ENCODE peak calls at places on chromosomes 2 and 18, in nine cellular contexts. W is NCI-H2029 treated with DMSO at 0.1 percent for 48 hours; I is ovary; J is activated CD4-positive, alpha-beta T cell treated with anti-CD3 and anti-CD28 coated beads for 36 hours; Z is stimulated activated CD4-positive, alpha-beta T cell treated with anti-CD3 and anti-CD28 coated beads, Interleukin-4, amount 100 ng/mL, for 4 hours; V is activated CD8-positive, alpha-beta T cell treated with anti-CD3 and anti-CD28 coated beads, Interleukin-2, amount 10 ng/mL, durations not matched to agents 7 days and 5 days; R is HTR-8/SVneo; P is activated effector memory CD4-positive, alpha-beta T cell treated with anti-CD3 and anti-CD28 coated beads, Interleukin-2, amount 50 U/mL, for 16 hours; B is dorsolateral prefrontal cortex. Q is an unnamed sample.

GRCh38 chr18:56565596-56566355 is 72.6 kb downstream of the TXNL1 start:
- DNase-seq in B (no peak), I (no peak), W (no peak), J (no peak), R (no peak), Z (no peak), V (no peak), P (no peak), Q (no peak)

GRCh38 chr2:54983345-54984235 is 66.7 kb downstream of the RTN4 start:
- DNase-seq in I (no peak), W (no peak), J (no peak), V (no peak), Z (no peak), P (no peak), B (no peak), R (no peak), Q (no peak)

GRCh38 chr18:5534845-5535244 is 9.0 kb downstream of the EPB41L3 start:
- DNase-seq in W (no peak), P (no peak), R (no peak), J (peak), B (no peak), V (no peak), Z (no peak), I (no peak), Q (no peak)

GRCh38 chr2:42108852-42109251 is 60.3 kb upstream of the EML4 start:
- DNase-seq in W (no peak), I (no peak), R (no peak), P (no peak), B (no peak), Z (no peak), J (no peak), V (no peak), Q (no peak)

GRCh38 chr2:49656853-49657252 is 502.5 kb upstream of the FSHR start:
- DNase-seq in W (no peak), I (no peak), P (no peak), V (no peak), B (no peak), Z (no peak), R (no peak), J (no peak), Q (no peak)

GRCh38 chr2:112949456-112949855 is 28.4 kb upstream of the IL36G start:
- DNase-seq in P (no peak), R (no peak), Z (no peak), B (no peak), J (no peak), V (no peak), W (no peak), I (no peak), Q (no peak)

GRCh38 chr2:200377774-200378336 is 71.4 kb downstream of the SPATS2L start:
- DNase-seq in R (no peak), V (no peak), Z (no peak), J (peak), P (no peak), W (no peak), I (no peak), B (no peak), Q (no peak)

GRCh38 chr2:220956429-220956828 is 615.7 kb downstream of the EPHA4 start:
- DNase-seq in B (no peak), V (no peak), R (no peak), P (no peak), J (no peak), I (no peak), Z (no peak), W (no peak), Q (no peak)

GRCh38 chr18:78607221-78607620 is 372.4 kb upstream of the SALL3 start:
- DNase-seq in W (no peak), V (no peak), I (no peak), J (no peak), R (no peak), Z (no peak), P (no peak), B (no peak), Q (no peak)

GRCh38 chr2:69300650-69301049 is 86.4 kb downstream of the GFPT1 start:
- DNase-seq in Z (no peak), V (no peak), I (no peak), J (no peak), R (no peak), P (no peak), W (no peak), B (no peak), Q (no peak)

GRCh38 chr2:26185304-26185928 is 12.5 kb downstream of the GAREM2 start:
- DNase-seq in V (no peak), Z (no peak), W (no peak), R (no peak), P (no peak), J (no peak), B (no peak), I (no peak), Q (no peak)

GRCh38 chr2:15721411-15722094 is 129.9 kb downstream of the DDX1 start:
- DNase-seq in R (no peak), V (no peak), I (no peak), B (no peak), P (no peak), Z (no peak), J (no peak), W (no peak), Q (no peak)

GRCh38 chr2:1758112-1758630 is 13.9 kb upstream of the PXDN start:
- DNase-seq in B (peak), W (no peak), R (no peak), Z (no peak), J (no peak), I (no peak), V (no peak), P (no peak), Q (no peak)

GRCh38 chr2:30425326-30425725 is 21.7 kb upstream of the LCLAT1 start:
- DNase-seq in Z (no peak), W (no peak), P (no peak), R (no peak), J (no peak), I (no peak), B (no peak), V (no peak), Q (no peak)

GRCh38 chr2:29390131-29390530 is 274.9 kb downstream of the CLIP4 start:
- DNase-seq in R (no peak), P (no peak), Z (no peak), B (no peak), W (no peak), I (no peak), J (no peak), V (no peak), Q (no peak)

GRCh38 chr18:1846640-1847039 is 724.7 kb downstream of the METTL4 start:
- DNase-seq in B (no peak), R (no peak), W (no peak), J (no peak), V (no peak), Z (no peak), P (no peak), I (no peak), Q (no peak)

GRCh38 chr2:173232956-173233744 is 121.5 kb upstream of the CDCA7 start:
- DNase-seq in V (no peak), W (no peak), I (no peak), J (no peak), R (no peak), B (no peak), Z (no peak), P (no peak), Q (no peak)

GRCh38 chr18:37222383-37223378 is 342.9 kb downstream of the CELF4 start:
- DNase-seq in R (no peak), P (no peak), J (no peak), I (no peak), B (no peak), W (no peak), Z (no peak), V (no peak), Q (no peak)

GRCh38 chr2:150472122-150472899 is 15.2 kb downstream of the RND3 start:
- DNase-seq in B (no peak), V (no peak), W (no peak), I (no peak), P (no peak), Z (no peak), J (no peak), R (no peak), Q (peak)

GRCh38 chr2:16639431-16639830 is 26.2 kb downstream of the CYRIA start:
- DNase-seq in V (no peak), I (no peak), Z (no peak), B (no peak), W (no peak), J (no peak), P (no peak), R (no peak), Q (no peak)

GRCh38 chr18:13612111-13612997 is 114.0 kb downstream of the FAM210A start:
- DNase-seq in I (no peak), P (peak), J (peak), B (peak), W (no peak), Z (peak), V (peak), R (no peak), Q (peak)

GRCh38 chr18:67783215-67783946 is 266.9 kb upstream of the DSEL start:
- DNase-seq in R (peak), Z (no peak), P (no peak), V (no peak), B (no peak), I (no peak), J (no peak), W (no peak), Q (no peak)

GRCh38 chr2:98828793-98829371 is 98.0 kb upstream of the MGAT4A start:
- DNase-seq in Z (no peak), P (no peak), I (no peak), J (no peak), R (no peak), V (no peak), W (no peak), B (no peak), Q (peak)

GRCh38 chr18:12304351-12305210 is 3.5 kb upstream of the TUBB6 start:
- DNase-seq in J (no peak), V (no peak), P (peak), R (no peak), Z (no peak), B (no peak), W (peak), I (no peak), Q (no peak)

GRCh38 chr2:231541605-231542509 is 11.6 kb upstream of the NMUR1 start:
- DNase-seq in R (no peak), B (no peak), P (no peak), Z (no peak), W (no peak), I (no peak), J (peak), V (no peak), Q (no peak)

GRCh38 chr2:86445436-86445835 is 4.3 kb downstream of the KDM3A start:
- DNase-seq in B (no peak), J (no peak), Z (no peak), W (no peak), R (no peak), I (no peak), V (no peak), P (no peak), Q (no peak)

GRCh38 chr2:3543023-3543683 is 15.0 kb downstream of the RNASEH1 start:
- DNase-seq in R (no peak), P (no peak), V (no peak), W (no peak), J (no peak), I (no peak), Z (no peak), B (no peak), Q (no peak)

GRCh38 chr2:25198209-25198525 is 29.8 kb upstream of the POMC start:
- DNase-seq in V (no peak), P (no peak), R (no peak), J (no peak), B (no peak), Z (no peak), W (no peak), I (no peak), Q (no peak)

GRCh38 chr2:191895195-191895594 is 48.3 kb upstream of the CAVIN2 start:
- DNase-seq in J (no peak), V (no peak), B (no peak), W (no peak), Z (no peak), R (no peak), P (no peak), I (no peak), Q (no peak)

GRCh38 chr2:28322887-28323483 is 69.7 kb upstream of the FOSL2 start:
- DNase-seq in I (no peak), J (no peak), W (no peak), R (no peak), V (no peak), P (no peak), B (no peak), Z (no peak), Q (no peak)

GRCh38 chr2:119814216-119814615 is 54.5 kb downstream of the PTPN4 start:
- DNase-seq in B (no peak), J (no peak), Z (no peak), V (no peak), R (no peak), P (no peak), W (no peak), I (no peak), Q (no peak)

GRCh38 chr18:35524236-35524635 is 26.5 kb upstream of the INO80C start:
- DNase-seq in V (no peak), P (no peak), R (no peak), J (no peak), I (no peak), W (no peak), Z (no peak), B (no peak), Q (no peak)

GRCh38 chr18:48017625-48018024 is 87.2 kb upstream of the SMAD2 start:
- DNase-seq in J (no peak), P (peak), B (no peak), V (no peak), R (no peak), I (no peak), W (no peak), Z (no peak), Q (no peak)

Q was measured in DND-41.